ENCODE peak calls at places on chromosomes 11 and 22, in eight cellular contexts. H is dorsolateral prefrontal cortex; Z is HCT116; U is GF-D8; P is GM04503; S is stimulated activated CD4-positive, alpha-beta T cell treated with anti-CD3 and anti-CD28 coated beads, Interleukin-1b, Interleukin-23, amount 100 ng/mL, for 1 hour; B is H1; N is NCI-H510A treated with DMSO at 0.1 percent for 48 hours. F is an unnamed sample.

GRCh38 chr22:23841292-23841691 is 2.5 kb upstream of the DERL3 start:
- DNase-seq in N (no peak), S (no peak), P (no peak), U (no peak), B (no peak), Z (no peak), H (no peak), F (no peak)

GRCh38 chr11:130211144-130211543 is 51.6 kb downstream of the ST14 start:
- DNase-seq in B (peak), S (no peak), Z (no peak), H (no peak), N (no peak), U (no peak), P (no peak), F (no peak)

GRCh38 chr11:34165121-34165520 is 59.7 kb downstream of the NAT10 start:
- DNase-seq in N (no peak), U (no peak), P (no peak), S (no peak), Z (no peak), B (no peak), H (no peak), F (no peak)

GRCh38 chr11:75505966-75506692 is 19.6 kb downstream of the GDPD5 start:
- DNase-seq in N (no peak), S (no peak), H (no peak), Z (no peak), U (no peak), B (no peak), P (no peak), F (no peak)

GRCh38 chr11:61637287-61637686 is 42.9 kb upstream of the DAGLA start:
- DNase-seq in U (no peak), H (no peak), Z (no peak), N (peak), B (no peak), P (no peak), S (no peak), F (no peak)

GRCh38 chr22:36104435-36104834 is 56.1 kb downstream of the APOL3 start:
- DNase-seq in Z (no peak), P (no peak), N (no peak), H (no peak), U (no peak), B (peak), S (no peak), F (no peak)

GRCh38 chr11:7469351-7469865 is 15.9 kb upstream of the OLFML1 start:
- DNase-seq in S (no peak), Z (no peak), P (no peak), U (no peak), H (no peak), N (no peak), B (no peak), F (no peak)

GRCh38 chr11:67022961-67023956 is at the start of gene SYT12:
- DNase-seq in P (no peak), Z (no peak), U (no peak), S (no peak), B (peak), H (peak), N (peak), F (no peak)